ENCODE peak calls at places on chromosomes 1 and 21, in ten cellular contexts. One of them, this sample, is unnamed. For H3K27me3, the result is how much of the 10 kb centered on the place peaks cover.

GRCh38 chr1:9181176-9181906 is 52.4 kb upstream of the GPR157 start:
- DNase-seq in uterus: peak
- DNase-seq in tibial artery: peak
- DNase-seq in mesenchymal stem cell: peak
- DNase-seq in esophagus squamous epithelium: no peak
- DNase-seq in right cardiac atrium: peak
- DNase-seq in CD8-positive, alpha-beta T cell: peak
- DNase-seq in ovary: peak
- DNase-seq in pancreas: peak
- DNase-seq in mammary epithelial cell: peak
- DNase-seq in this sample: peak

GRCh38 chr21:31363720-31364119 is 19.7 kb upstream of the TIAM1 start:
- DNase-seq in ovary: no peak
- DNase-seq in esophagus squamous epithelium: no peak
- DNase-seq in pancreas: no peak
- DNase-seq in mammary epithelial cell: no peak
- DNase-seq in right cardiac atrium: no peak
- DNase-seq in CD8-positive, alpha-beta T cell: no peak
- DNase-seq in mesenchymal stem cell: no peak
- DNase-seq in uterus: no peak
- DNase-seq in tibial artery: no peak
- DNase-seq in this sample: no peak

GRCh38 chr1:50108497-50109073 is at the start of gene ELAVL4:
- DNase-seq in mammary epithelial cell: no peak
- DNase-seq in esophagus squamous epithelium: no peak
- DNase-seq in pancreas: no peak
- DNase-seq in right cardiac atrium: no peak
- DNase-seq in ovary: no peak
- DNase-seq in tibial artery: no peak
- DNase-seq in CD8-positive, alpha-beta T cell: no peak
- DNase-seq in uterus: no peak
- DNase-seq in mesenchymal stem cell: no peak
- DNase-seq in this sample: no peak

GRCh38 chr1:167935252-167936067 is 1.0 kb upstream of the DCAF6 start:
- DNase-seq in pancreas: peak
- DNase-seq in right cardiac atrium: peak
- DNase-seq in ovary: no peak
- DNase-seq in esophagus squamous epithelium: no peak
- DNase-seq in mesenchymal stem cell: peak
- DNase-seq in uterus: peak
- DNase-seq in tibial artery: no peak
- DNase-seq in mammary epithelial cell: peak
- DNase-seq in CD8-positive, alpha-beta T cell: no peak
- DNase-seq in this sample: peak

GRCh38 chr1:155037851-155038441 is 4.3 kb downstream of the DCST1 start:
- DNase-seq in tibial artery: no peak
- DNase-seq in uterus: no peak
- DNase-seq in ovary: no peak
- DNase-seq in pancreas: no peak
- DNase-seq in mesenchymal stem cell: no peak
- DNase-seq in esophagus squamous epithelium: no peak
- DNase-seq in CD8-positive, alpha-beta T cell: no peak
- DNase-seq in mammary epithelial cell: no peak
- DNase-seq in right cardiac atrium: no peak
- DNase-seq in this sample: no peak

GRCh38 chr1:15765495-15766194 is 7.0 kb downstream of the FBLIM1 start:
- DNase-seq in right cardiac atrium: no peak
- DNase-seq in mammary epithelial cell: peak
- DNase-seq in tibial artery: no peak
- DNase-seq in mesenchymal stem cell: peak
- DNase-seq in uterus: no peak
- DNase-seq in CD8-positive, alpha-beta T cell: no peak
- DNase-seq in ovary: no peak
- DNase-seq in pancreas: no peak
- DNase-seq in esophagus squamous epithelium: no peak
- DNase-seq in this sample: no peak

GRCh38 chr1:92749024-92749634 is 35.8 kb downstream of the EVI5 start:
- DNase-seq in CD8-positive, alpha-beta T cell: no peak
- DNase-seq in ovary: no peak
- DNase-seq in esophagus squamous epithelium: no peak
- DNase-seq in mesenchymal stem cell: peak
- DNase-seq in pancreas: no peak
- DNase-seq in mammary epithelial cell: peak
- DNase-seq in right cardiac atrium: no peak
- DNase-seq in uterus: no peak
- DNase-seq in tibial artery: no peak
- DNase-seq in this sample: peak

GRCh38 chr1:56374026-56374974 is 205.1 kb downstream of the PLPP3 start:
- DNase-seq in right cardiac atrium: no peak
- DNase-seq in uterus: no peak
- DNase-seq in CD8-positive, alpha-beta T cell: no peak
- DNase-seq in mammary epithelial cell: no peak
- DNase-seq in pancreas: no peak
- DNase-seq in tibial artery: no peak
- DNase-seq in esophagus squamous epithelium: no peak
- DNase-seq in ovary: no peak
- DNase-seq in mesenchymal stem cell: no peak
- DNase-seq in this sample: peak

GRCh38 chr1:46991083-46991923 is 32.2 kb upstream of the CYP4X1 start:
- DNase-seq in pancreas: no peak
- DNase-seq in tibial artery: no peak
- DNase-seq in mesenchymal stem cell: no peak
- DNase-seq in uterus: no peak
- DNase-seq in ovary: no peak
- DNase-seq in right cardiac atrium: no peak
- DNase-seq in mammary epithelial cell: no peak
- DNase-seq in CD8-positive, alpha-beta T cell: no peak
- DNase-seq in esophagus squamous epithelium: no peak
- DNase-seq in this sample: no peak

GRCh38 chr1:206506803-206507394 is 432 bp upstream of the RASSF5 start:
- DNase-seq in mammary epithelial cell: no peak
- DNase-seq in ovary: no peak
- DNase-seq in CD8-positive, alpha-beta T cell: no peak
- DNase-seq in pancreas: peak
- DNase-seq in right cardiac atrium: no peak
- DNase-seq in uterus: no peak
- DNase-seq in esophagus squamous epithelium: no peak
- DNase-seq in tibial artery: peak
- DNase-seq in mesenchymal stem cell: no peak
- DNase-seq in this sample: no peak

GRCh38 chr1:91876751-91877573 is 9.0 kb downstream of the TGFBR3 start:
- DNase-seq in esophagus squamous epithelium: no peak
- DNase-seq in mammary epithelial cell: no peak
- DNase-seq in ovary: no peak
- DNase-seq in uterus: no peak
- DNase-seq in tibial artery: no peak
- DNase-seq in pancreas: no peak
- DNase-seq in CD8-positive, alpha-beta T cell: no peak
- DNase-seq in mesenchymal stem cell: no peak
- DNase-seq in right cardiac atrium: no peak
- DNase-seq in this sample: no peak

GRCh38 chr1:183589384-183589783 is 875 bp downstream of the NCF2 start:
- DNase-seq in uterus: no peak
- DNase-seq in ovary: no peak
- DNase-seq in mammary epithelial cell: no peak
- DNase-seq in esophagus squamous epithelium: no peak
- DNase-seq in mesenchymal stem cell: no peak
- DNase-seq in pancreas: no peak
- DNase-seq in right cardiac atrium: no peak
- DNase-seq in CD8-positive, alpha-beta T cell: no peak
- DNase-seq in tibial artery: no peak
- DNase-seq in this sample: no peak

GRCh38 chr1:183590225-183591191 is at the start of gene NCF2:
- DNase-seq in esophagus squamous epithelium: no peak
- DNase-seq in pancreas: no peak
- DNase-seq in mammary epithelial cell: peak
- DNase-seq in uterus: no peak
- DNase-seq in ovary: no peak
- DNase-seq in right cardiac atrium: no peak
- DNase-seq in CD8-positive, alpha-beta T cell: no peak
- DNase-seq in tibial artery: no peak
- DNase-seq in mesenchymal stem cell: no peak
- DNase-seq in this sample: peak

GRCh38 chr1:183589836-183590224 is 429 bp downstream of the NCF2 start:
- DNase-seq in right cardiac atrium: no peak
- DNase-seq in mammary epithelial cell: no peak
- DNase-seq in pancreas: no peak
- DNase-seq in uterus: no peak
- DNase-seq in ovary: no peak
- DNase-seq in esophagus squamous epithelium: no peak
- DNase-seq in CD8-positive, alpha-beta T cell: no peak
- DNase-seq in tibial artery: no peak
- DNase-seq in mesenchymal stem cell: no peak
- DNase-seq in this sample: no peak

GRCh38 chr1:183586897-183587296 is 3.4 kb downstream of the NCF2 start:
- DNase-seq in CD8-positive, alpha-beta T cell: no peak
- DNase-seq in right cardiac atrium: no peak
- DNase-seq in pancreas: no peak
- DNase-seq in tibial artery: no peak
- DNase-seq in ovary: no peak
- DNase-seq in mesenchymal stem cell: no peak
- DNase-seq in mammary epithelial cell: no peak
- DNase-seq in esophagus squamous epithelium: no peak
- DNase-seq in uterus: no peak
- DNase-seq in this sample: no peak

DNA sequence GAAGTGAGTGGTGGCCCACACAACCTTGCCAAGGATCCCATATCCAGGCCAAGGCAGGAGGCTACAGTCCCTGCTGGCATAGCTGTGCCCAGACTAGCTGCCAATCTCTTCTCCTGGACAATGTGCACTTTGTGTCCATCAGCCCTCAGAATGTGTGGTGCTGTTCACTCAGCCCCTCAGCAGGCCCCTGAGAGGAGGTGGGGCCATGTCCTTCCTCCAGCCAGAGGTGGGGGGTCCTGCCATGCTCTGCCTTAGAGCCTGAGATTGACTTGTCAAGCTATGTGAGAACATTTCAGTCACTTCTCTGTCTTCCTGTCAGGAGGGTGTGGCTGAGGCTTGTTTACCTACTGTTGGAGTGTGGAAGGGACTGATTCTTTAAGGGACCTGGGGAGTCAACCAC is 1.4 kb downstream of the NCF2 start:
- DNase-seq in esophagus squamous epithelium: no peak
- DNase-seq in ovary: no peak
- DNase-seq in right cardiac atrium: no peak
- DNase-seq in mesenchymal stem cell: no peak
- DNase-seq in mammary epithelial cell: no peak
- DNase-seq in tibial artery: no peak
- DNase-seq in pancreas: no peak
- DNase-seq in CD8-positive, alpha-beta T cell: no peak
- DNase-seq in uterus: no peak
- DNase-seq in this sample: no peak
- H3K27ac ChIP-seq in esophagus squamous epithelium: peak
- H3K27ac ChIP-seq in ovary: no peak
- H3K27ac ChIP-seq in right cardiac atrium: no peak
- H3K27ac ChIP-seq in mesenchymal stem cell: no peak
- H3K27ac ChIP-seq in mammary epithelial cell: no peak
- H3K27ac ChIP-seq in tibial artery: no peak
- H3K27ac ChIP-seq in pancreas: peak
- H3K27ac ChIP-seq in CD8-positive, alpha-beta T cell: no peak
- H3K27ac ChIP-seq in uterus: no peak
- H3K27ac ChIP-seq in this sample: no peak

GRCh38 chr1:36775716-36776115 is 258.6 kb downstream of the GRIK3 start:
- DNase-seq in CD8-positive, alpha-beta T cell: no peak
- DNase-seq in right cardiac atrium: no peak
- DNase-seq in uterus: no peak
- DNase-seq in esophagus squamous epithelium: no peak
- DNase-seq in tibial artery: no peak
- DNase-seq in mammary epithelial cell: no peak
- DNase-seq in mesenchymal stem cell: no peak
- DNase-seq in ovary: no peak
- DNase-seq in pancreas: no peak
- DNase-seq in this sample: no peak
- H3K27me3 ChIP-seq in CD8-positive, alpha-beta T cell: under half
- H3K27me3 ChIP-seq in right cardiac atrium: under half
- H3K27me3 ChIP-seq in uterus: under half
- H3K27me3 ChIP-seq in esophagus squamous epithelium: under half
- H3K27me3 ChIP-seq in tibial artery: half or more
- H3K27me3 ChIP-seq in mammary epithelial cell: under half
- H3K27me3 ChIP-seq in mesenchymal stem cell: half or more
- H3K27me3 ChIP-seq in ovary: under half
- H3K27me3 ChIP-seq in pancreas: under half
- H3K27me3 ChIP-seq in this sample: under half

GRCh38 chr1:34265396-34265795 is 88.7 kb downstream of the C1orf94 start:
- DNase-seq in ovary: no peak
- DNase-seq in esophagus squamous epithelium: no peak
- DNase-seq in mammary epithelial cell: no peak
- DNase-seq in CD8-positive, alpha-beta T cell: no peak
- DNase-seq in right cardiac atrium: no peak
- DNase-seq in tibial artery: no peak
- DNase-seq in uterus: no peak
- DNase-seq in mesenchymal stem cell: no peak
- DNase-seq in pancreas: no peak
- DNase-seq in this sample: no peak
- H3K27ac ChIP-seq in ovary: no peak
- H3K27ac ChIP-seq in esophagus squamous epithelium: no peak
- H3K27ac ChIP-seq in mammary epithelial cell: no peak
- H3K27ac ChIP-seq in CD8-positive, alpha-beta T cell: no peak
- H3K27ac ChIP-seq in right cardiac atrium: no peak
- H3K27ac ChIP-seq in tibial artery: no peak
- H3K27ac ChIP-seq in uterus: no peak
- H3K27ac ChIP-seq in mesenchymal stem cell: no peak
- H3K27ac ChIP-seq in pancreas: no peak
- H3K27ac ChIP-seq in this sample: no peak

GRCh38 chr21:44437371-44437695 is 18.0 kb upstream of the LRRC3 start:
- DNase-seq in right cardiac atrium: no peak
- DNase-seq in CD8-positive, alpha-beta T cell: no peak
- DNase-seq in ovary: no peak
- DNase-seq in esophagus squamous epithelium: no peak
- DNase-seq in pancreas: no peak
- DNase-seq in uterus: no peak
- DNase-seq in mammary epithelial cell: no peak
- DNase-seq in tibial artery: no peak
- DNase-seq in mesenchymal stem cell: no peak
- DNase-seq in this sample: peak

GRCh38 chr21:44436111-44436611 is 19.1 kb upstream of the LRRC3 start:
- DNase-seq in right cardiac atrium: no peak
- DNase-seq in pancreas: peak
- DNase-seq in mesenchymal stem cell: no peak
- DNase-seq in ovary: no peak
- DNase-seq in uterus: no peak
- DNase-seq in mammary epithelial cell: no peak
- DNase-seq in esophagus squamous epithelium: no peak
- DNase-seq in CD8-positive, alpha-beta T cell: no peak
- DNase-seq in tibial artery: peak
- DNase-seq in this sample: peak

GRCh38 chr21:44438531-44439210 is 16.6 kb upstream of the LRRC3 start:
- DNase-seq in right cardiac atrium: no peak
- DNase-seq in mammary epithelial cell: no peak
- DNase-seq in CD8-positive, alpha-beta T cell: no peak
- DNase-seq in tibial artery: peak
- DNase-seq in ovary: peak
- DNase-seq in mesenchymal stem cell: no peak
- DNase-seq in pancreas: peak
- DNase-seq in uterus: no peak
- DNase-seq in esophagus squamous epithelium: no peak
- DNase-seq in this sample: peak

GRCh38 chr21:44437696-44438431 is 17.4 kb upstream of the LRRC3 start:
- DNase-seq in pancreas: peak
- DNase-seq in esophagus squamous epithelium: no peak
- DNase-seq in mesenchymal stem cell: no peak
- DNase-seq in ovary: no peak
- DNase-seq in mammary epithelial cell: no peak
- DNase-seq in right cardiac atrium: no peak
- DNase-seq in CD8-positive, alpha-beta T cell: no peak
- DNase-seq in uterus: no peak
- DNase-seq in tibial artery: peak
- DNase-seq in this sample: no peak

GRCh38 chr21:44436958-44437357 is 18.4 kb upstream of the LRRC3 start:
- DNase-seq in uterus: no peak
- DNase-seq in ovary: no peak
- DNase-seq in right cardiac atrium: no peak
- DNase-seq in mammary epithelial cell: no peak
- DNase-seq in pancreas: peak
- DNase-seq in mesenchymal stem cell: no peak
- DNase-seq in tibial artery: peak
- DNase-seq in CD8-positive, alpha-beta T cell: no peak
- DNase-seq in esophagus squamous epithelium: no peak
- DNase-seq in this sample: no peak
- H3K27me3 ChIP-seq in uterus: under half
- H3K27me3 ChIP-seq in ovary: under half
- H3K27me3 ChIP-seq in right cardiac atrium: under half
- H3K27me3 ChIP-seq in mammary epithelial cell: under half
- H3K27me3 ChIP-seq in pancreas: under half
- H3K27me3 ChIP-seq in mesenchymal stem cell: under half
- H3K27me3 ChIP-seq in tibial artery: under half
- H3K27me3 ChIP-seq in CD8-positive, alpha-beta T cell: under half
- H3K27me3 ChIP-seq in esophagus squamous epithelium: under half
- H3K27me3 ChIP-seq in this sample: under half

This sample was measured in heart left ventricle.